ENCODE peak calls at places on chromosomes 5 and 9, in seven cellular contexts. Y is non-pigmented ciliary epithelial cell; D is fibroblast of mammary gland; E is EL; R is stimulated activated CD4-positive, alpha-beta T cell treated with anti-CD3 and anti-CD28 coated beads, Interleukin-15, amount 100 ng/mL, for 1 hour; U is fibroblast of lung; G is WTC11. A is an unnamed sample.

GRCh38 chr9:21294325-21294724 is 10.8 kb downstream of the IFNA5 start:
- DNase-seq in Y (peak; percentile 47), D (peak; percentile 63), E (peak; percentile 13), R (no peak), U (peak; percentile 64), G (no peak), A (no peak)

GRCh38 chr9:81686614-81687520 is 2.5 kb downstream of the TLE1 start:
- DNase-seq in Y (no peak), D (peak; percentile 76), E (peak; percentile 86), R (no peak), U (peak; percentile 84), G (peak; percentile 84), A (no peak)

GRCh38 chr9:136511670-136512592 is 29.1 kb upstream of the SEC16A start:
- DNase-seq in Y (no peak), D (no peak), E (no peak), R (no peak), U (no peak), G (no peak), A (no peak)

GRCh38 chr9:89591291-89592200 is 13.3 kb upstream of the GADD45G start:
- DNase-seq in Y (no peak), D (no peak), E (no peak), R (no peak), U (no peak), G (no peak), A (no peak)

GRCh38 chr5:20254748-20255147 is 266.7 kb upstream of the CDH18 start:
- DNase-seq in Y (no peak), D (no peak), E (no peak), R (no peak), U (no peak), G (no peak), A (no peak)

GRCh38 chr9:114237247-114237646 is 81.9 kb downstream of the COL27A1 start:
- DNase-seq in Y (no peak), D (no peak), E (no peak), R (no peak), U (no peak), G (no peak), A (no peak)

GRCh38 chr9:109950710-109951443 is 170.9 kb downstream of the PALM2AKAP2 start:
- DNase-seq in Y (no peak), D (no peak), E (no peak), R (no peak), U (no peak), G (no peak), A (no peak)

GRCh38 chr9:136239963-136240330 is 5.7 kb downstream of the QSOX2 start:
- DNase-seq in Y (no peak), D (no peak), E (no peak), R (no peak), U (no peak), G (no peak), A (no peak)

GRCh38 chr5:14745753-14746152 is 81.2 kb downstream of the OTULIN start:
- DNase-seq in Y (no peak), D (no peak), E (no peak), R (no peak), U (no peak), G (no peak), A (no peak)

GRCh38 chr9:77166193-77166592 is 11.1 kb upstream of the VPS13A start:
- DNase-seq in Y (no peak), D (no peak), E (no peak), R (no peak), U (no peak), G (no peak), A (no peak)

GRCh38 chr5:73540192-73540591 is 25.2 kb downstream of the ANKRA2 start:
- DNase-seq in Y (peak; percentile 59), D (peak; percentile 72), E (peak; percentile 79), R (no peak), U (peak; percentile 94), G (no peak), A (no peak)

GRCh38 chr9:121557581-121558422 is 58.2 kb upstream of the GGTA1 start:
- DNase-seq in Y (peak; percentile 63), D (peak; percentile 70), E (peak; percentile 96), R (no peak), U (peak; percentile 97), G (peak; percentile 49), A (no peak)

GRCh38 chr5:64947031-64947430 is 178.3 kb downstream of the CWC27 start:
- DNase-seq in Y (peak; percentile 70), D (no peak), E (no peak), R (no peak), U (peak; percentile 86), G (no peak), A (no peak)

GRCh38 chr9:38434365-38434764 is 10.1 kb upstream of the IGFBPL1 start:
- DNase-seq in Y (no peak), D (no peak), E (no peak), R (no peak), U (no peak), G (no peak), A (no peak)

GRCh38 chr5:132013711-132014110 is 2.3 kb upstream of the ACSL6 start:
- DNase-seq in Y (no peak), D (no peak), E (no peak), R (no peak), U (no peak), G (no peak), A (no peak)

GRCh38 chr9:121634800-121635261 is 16.6 kb upstream of the DAB2IP start:
- DNase-seq in Y (no peak), D (peak; percentile 20), E (peak; percentile 21), R (no peak), U (no peak), G (peak; percentile 70), A (no peak)

GRCh38 chr5:93192107-93192506 is 388.9 kb downstream of the NR2F1-AS1 start:
- DNase-seq in Y (peak; percentile 93), D (peak; percentile 92), E (peak; percentile 94), R (no peak), U (peak; percentile 98), G (no peak), A (no peak)

GRCh38 chr5:66209794-66210193 is 65.7 kb downstream of the SREK1 start:
- DNase-seq in Y (no peak), D (no peak), E (no peak), R (no peak), U (peak; percentile 36), G (no peak), A (no peak)

GRCh38 chr9:96126321-96126881 is 175.6 kb downstream of the HSD17B3 start:
- DNase-seq in Y (no peak), D (no peak), E (no peak), R (no peak), U (no peak), G (peak; percentile 28), A (no peak)

GRCh38 chr9:13934411-13934810 is 379.5 kb downstream of the NFIB start:
- DNase-seq in Y (no peak), D (no peak), E (no peak), R (no peak), U (no peak), G (no peak), A (no peak)

GRCh38 chr9:136324501-136325300 is 2.6 kb upstream of the GPSM1 start:
- DNase-seq in Y (no peak), D (no peak), E (no peak), R (no peak), U (no peak), G (no peak), A (no peak)

GRCh38 chr5:133635051-133635450 is 22.7 kb upstream of the FSTL4 start:
- DNase-seq in Y (peak; percentile 46), D (peak; percentile 70), E (peak; percentile 56), R (no peak), U (peak; percentile 59), G (no peak), A (no peak)